ENCODE peak calls at places on chromosome 16, in ten cellular contexts. One of them, this sample, is unnamed.

GRCh38 chr16:83797013-83797412 is 10.8 kb upstream of the HSBP1 start:
- DNase-seq in iPS-NIHi11: no peak
- DNase-seq in IMR-90: no peak
- DNase-seq in stimulated activated CD8-positive, alpha-beta memory T cell treated with anti-CD3 and anti-CD28 coated beads, Interleukin-7, amount 100 ng/mL, for 4 hours: no peak
- DNase-seq in CD8-positive, alpha-beta T cell: no peak
- DNase-seq in SJCRH30: no peak
- DNase-seq in kidney tubule cell: no peak
- DNase-seq in CD4-positive, alpha-beta T cell: no peak
- DNase-seq in NCI-H345: no peak
- DNase-seq in pancreas: no peak
- DNase-seq in this sample: no peak

GRCh38 chr16:60151987-60152386 is 1417.9 kb upstream of the GOT2 start:
- DNase-seq in iPS-NIHi11: no peak
- DNase-seq in IMR-90: no peak
- DNase-seq in stimulated activated CD8-positive, alpha-beta memory T cell treated with anti-CD3 and anti-CD28 coated beads, Interleukin-7, amount 100 ng/mL, for 4 hours: no peak
- DNase-seq in CD8-positive, alpha-beta T cell: no peak
- DNase-seq in SJCRH30: no peak
- DNase-seq in kidney tubule cell: peak
- DNase-seq in CD4-positive, alpha-beta T cell: no peak
- DNase-seq in NCI-H345: no peak
- DNase-seq in pancreas: no peak
- DNase-seq in this sample: no peak

GRCh38 chr16:3158014-3158497 is 23.2 kb downstream of the ZNF213 start:
- DNase-seq in iPS-NIHi11: no peak
- DNase-seq in IMR-90: no peak
- DNase-seq in stimulated activated CD8-positive, alpha-beta memory T cell treated with anti-CD3 and anti-CD28 coated beads, Interleukin-7, amount 100 ng/mL, for 4 hours: no peak
- DNase-seq in CD8-positive, alpha-beta T cell: peak
- DNase-seq in SJCRH30: peak
- DNase-seq in kidney tubule cell: no peak
- DNase-seq in CD4-positive, alpha-beta T cell: no peak
- DNase-seq in NCI-H345: no peak
- DNase-seq in pancreas: no peak
- DNase-seq in this sample: no peak

GRCh38 chr16:85279874-85280545 is 167.7 kb upstream of the CIBAR2 start:
- DNase-seq in iPS-NIHi11: no peak
- DNase-seq in IMR-90: no peak
- DNase-seq in stimulated activated CD8-positive, alpha-beta memory T cell treated with anti-CD3 and anti-CD28 coated beads, Interleukin-7, amount 100 ng/mL, for 4 hours: no peak
- DNase-seq in CD8-positive, alpha-beta T cell: no peak
- DNase-seq in SJCRH30: no peak
- DNase-seq in kidney tubule cell: no peak
- DNase-seq in CD4-positive, alpha-beta T cell: no peak
- DNase-seq in NCI-H345: no peak
- DNase-seq in pancreas: no peak
- DNase-seq in this sample: no peak

GRCh38 chr16:57585051-57585687 is 42.7 kb downstream of the ADGRG5 start:
- DNase-seq in iPS-NIHi11: no peak
- DNase-seq in IMR-90: no peak
- DNase-seq in stimulated activated CD8-positive, alpha-beta memory T cell treated with anti-CD3 and anti-CD28 coated beads, Interleukin-7, amount 100 ng/mL, for 4 hours: no peak
- DNase-seq in CD8-positive, alpha-beta T cell: no peak
- DNase-seq in SJCRH30: no peak
- DNase-seq in kidney tubule cell: no peak
- DNase-seq in CD4-positive, alpha-beta T cell: no peak
- DNase-seq in NCI-H345: no peak
- DNase-seq in pancreas: no peak
- DNase-seq in this sample: no peak

GRCh38 chr16:1333149-1333812 is at the start of gene BAIAP3:
- DNase-seq in iPS-NIHi11: peak
- DNase-seq in IMR-90: no peak
- DNase-seq in stimulated activated CD8-positive, alpha-beta memory T cell treated with anti-CD3 and anti-CD28 coated beads, Interleukin-7, amount 100 ng/mL, for 4 hours: peak
- DNase-seq in CD8-positive, alpha-beta T cell: no peak
- DNase-seq in SJCRH30: no peak
- DNase-seq in kidney tubule cell: peak
- DNase-seq in CD4-positive, alpha-beta T cell: peak
- DNase-seq in NCI-H345: peak
- DNase-seq in pancreas: no peak
- DNase-seq in this sample: no peak

GRCh38 chr16:8768701-8769100 is 28.7 kb downstream of the TMEM186 start:
- DNase-seq in iPS-NIHi11: peak
- DNase-seq in IMR-90: no peak
- DNase-seq in stimulated activated CD8-positive, alpha-beta memory T cell treated with anti-CD3 and anti-CD28 coated beads, Interleukin-7, amount 100 ng/mL, for 4 hours: no peak
- DNase-seq in CD8-positive, alpha-beta T cell: no peak
- DNase-seq in SJCRH30: no peak
- DNase-seq in kidney tubule cell: no peak
- DNase-seq in CD4-positive, alpha-beta T cell: no peak
- DNase-seq in NCI-H345: no peak
- DNase-seq in pancreas: no peak
- DNase-seq in this sample: no peak

GRCh38 chr16:84844049-84844350 is 24.2 kb downstream of the CRISPLD2 start:
- DNase-seq in iPS-NIHi11: no peak
- DNase-seq in IMR-90: no peak
- DNase-seq in stimulated activated CD8-positive, alpha-beta memory T cell treated with anti-CD3 and anti-CD28 coated beads, Interleukin-7, amount 100 ng/mL, for 4 hours: no peak
- DNase-seq in CD8-positive, alpha-beta T cell: no peak
- DNase-seq in SJCRH30: no peak
- DNase-seq in kidney tubule cell: no peak
- DNase-seq in CD4-positive, alpha-beta T cell: no peak
- DNase-seq in NCI-H345: peak
- DNase-seq in pancreas: no peak
- DNase-seq in this sample: no peak

GRCh38 chr16:12087901-12088364 is 111.4 kb downstream of the SNX29 start:
- DNase-seq in iPS-NIHi11: peak
- DNase-seq in IMR-90: no peak
- DNase-seq in stimulated activated CD8-positive, alpha-beta memory T cell treated with anti-CD3 and anti-CD28 coated beads, Interleukin-7, amount 100 ng/mL, for 4 hours: no peak
- DNase-seq in CD8-positive, alpha-beta T cell: no peak
- DNase-seq in SJCRH30: no peak
- DNase-seq in kidney tubule cell: no peak
- DNase-seq in CD4-positive, alpha-beta T cell: no peak
- DNase-seq in NCI-H345: peak
- DNase-seq in pancreas: no peak
- DNase-seq in this sample: peak